ENCODE peak calls at places on chromosomes 16 and 17, in five cellular contexts. X is mammary epithelial cell, Q is C1 segment of cervical spinal cord, U is anterior cingulate cortex, W is H7. Z is an unnamed sample.
A peak's percentile ranks its signal among the peaks of the same experiment; 100 is the strongest.

GRCh38 chr17:77332034-77332971 is 191.5 kb downstream of the SEC14L1 start:
- DNase-seq in X (no peak), Q (no peak), U (no peak), W (peak; percentile 26), Z (no peak)

GRCh38 chr17:57595942-57596695 is 149.0 kb downstream of the CCDC182 start:
- DNase-seq in X (no peak), Q (no peak), U (no peak), W (peak; percentile 51), Z (no peak)

GRCh38 chr17:42554250-42555121 is 1.8 kb downstream of the HSD17B1 start:
- DNase-seq in X (peak; percentile 65), Q (peak; percentile 66), U (peak; percentile 80), W (peak; percentile 98), Z (peak; percentile 83)

GRCh38 chr17:21842332-21843317 is 150.3 kb downstream of the KCNJ18 start:
- DNase-seq in X (no peak), Q (no peak), U (no peak), W (peak; percentile 11), Z (no peak)

GRCh38 chr17:64507418-64507766 is 615 bp downstream of the CEP95 start:
- DNase-seq in X (peak; percentile 61), Q (no peak), U (no peak), W (peak; percentile 51), Z (peak; percentile 62)

GRCh38 chr17:69567130-69567529 is 152.6 kb downstream of the MAP2K6 start:
- DNase-seq in X (no peak), Q (no peak), U (no peak), W (peak; percentile 33), Z (no peak)

GRCh38 chr17:37642706-37643105 is 540 bp downstream of the DDX52 start:
- DNase-seq in X (peak; percentile 50), Q (no peak), U (no peak), W (peak; percentile 23), Z (no peak)

GRCh38 chr16:75380870-75381269 is 52.4 kb downstream of the CFDP1 start:
- DNase-seq in X (no peak), Q (no peak), U (no peak), W (no peak), Z (no peak)

GRCh38 chr17:50346313-50347086 is 574 bp downstream of the XYLT2 start:
- DNase-seq in X (peak; percentile 31), Q (peak; percentile 57), U (no peak), W (peak; percentile 92), Z (no peak)

GRCh38 chr16:50821586-50821985 is 79.7 kb downstream of the CYLD start:
- DNase-seq in X (no peak), Q (no peak), U (no peak), W (no peak), Z (no peak)

GRCh38 chr17:73586921-73587680 is 57.1 kb downstream of the SDK2 start:
- DNase-seq in X (no peak), Q (no peak), U (no peak), W (no peak), Z (no peak)

GRCh38 chr17:21176996-21177395 is 37.0 kb downstream of the TMEM11 start:
- DNase-seq in X (no peak), Q (no peak), U (no peak), W (peak; percentile 28), Z (no peak)

GRCh38 chr16:12081048-12081404 is 104.5 kb downstream of the SNX29 start:
- DNase-seq in X (no peak), Q (no peak), U (no peak), W (no peak), Z (no peak)

GRCh38 chr16:75225092-75225491 is 6.3 kb downstream of the CTRB1 start:
- DNase-seq in X (no peak), Q (no peak), U (no peak), W (peak; percentile 73), Z (no peak)

GRCh38 chr16:74487634-74488495 is 66.6 kb upstream of the CLEC18B start:
- DNase-seq in X (no peak), Q (no peak), U (no peak), W (no peak), Z (no peak)

GRCh38 chr17:82329683-82330321 is 3.8 kb downstream of the SECTM1 start:
- DNase-seq in X (no peak), Q (no peak), U (no peak), W (no peak), Z (no peak)

GRCh38 chr17:77124192-77124908 is 16.4 kb upstream of the SEC14L1 start:
- DNase-seq in X (peak; percentile 72), Q (peak; percentile 29), U (no peak), W (no peak), Z (no peak)

GRCh38 chr16:49740190-49740589 is 115.7 kb downstream of the ZNF423 start:
- DNase-seq in X (no peak), Q (no peak), U (no peak), W (no peak), Z (no peak)

GRCh38 chr17:69012895-69013805 is 47.6 kb downstream of the ABCA9 start:
- DNase-seq in X (peak; percentile 31), Q (no peak), U (no peak), W (no peak), Z (no peak)